ENCODE peak calls at places on chromosomes 16 and 17, in five cellular contexts. Q is effector memory CD8-positive, alpha-beta T cell; S is NCI-H524 treated with DMSO at 0.1 percent for 48 hours; D is activated CD4-positive, alpha-beta T cell treated with anti-CD3 and anti-CD28 coated beads for 1 hour; Y is GM04504. W is an unnamed sample.

GRCh38 chr16:50121721-50122445 is 31.2 kb upstream of the TENT4B start:
- DNase-seq in S (no peak), Q (no peak), D (no peak), Y (no peak), W (no peak)

GRCh38 chr16:3509470-3509928 is 8.7 kb downstream of the CLUAP1 start:
- DNase-seq in Q (peak), D (peak), S (no peak), Y (no peak), W (peak)

GRCh38 chr17:69575346-69575761 is 160.9 kb downstream of the MAP2K6 start:
- DNase-seq in Q (no peak), Y (peak), D (no peak), S (no peak), W (peak)

GRCh38 chr16:31009894-31010293 is 544 bp downstream of the STX1B start:
- DNase-seq in S (no peak), D (no peak), Q (no peak), Y (no peak), W (no peak)

GRCh38 chr17:41784207-41784744 is 2.2 kb downstream of the JUP start:
- DNase-seq in Y (no peak), Q (no peak), D (no peak), S (no peak), W (peak)

GRCh38 chr16:4402439-4403132 is 13.8 kb downstream of the CORO7 start:
- DNase-seq in D (peak), Y (no peak), S (no peak), Q (peak), W (peak)

GRCh38 chr16:29009050-29009837 is 24.4 kb downstream of the LAT start:
- DNase-seq in D (no peak), Q (no peak), S (no peak), Y (no peak), W (no peak)

GRCh38 chr16:17351471-17352045 is 119.2 kb downstream of the XYLT1 start:
- DNase-seq in D (no peak), Q (no peak), S (no peak), Y (no peak), W (no peak)

GRCh38 chr17:43830510-43831145 is 2.3 kb downstream of the MPP3 start:
- DNase-seq in Y (no peak), Q (no peak), S (no peak), D (no peak), W (no peak)

GRCh38 chr16:31876955-31877828 is 3.6 kb downstream of the ZNF267 start:
- DNase-seq in D (no peak), Y (peak), S (no peak), Q (peak), W (peak)

GRCh38 chr17:48177816-48178215 is 70.2 kb downstream of the SNX11 start:
- DNase-seq in D (no peak), S (no peak), Q (no peak), Y (no peak), W (no peak)

GRCh38 chr16:1214693-1215092 is 10.4 kb downstream of the TPSG1 start:
- DNase-seq in D (no peak), S (no peak), Y (no peak), Q (no peak), W (no peak)

GRCh38 chr16:16028311-16028999 is 79.0 kb downstream of the ABCC1 start:
- DNase-seq in Y (no peak), D (no peak), S (no peak), Q (no peak), W (no peak)

GRCh38 chr16:14602443-14602963 is 27.6 kb downstream of the PARN start:
- DNase-seq in S (no peak), Y (no peak), Q (no peak), D (no peak), W (no peak)

W was measured in H4.